ENCODE peak calls at places on chromosomes 3 and 15, in four cellular contexts. E, R, F and K are unnamed samples.

GRCh38 chr3:43173949-43174348 is 68.1 kb upstream of the POMGNT2 start:
- DNase-seq in F (no peak), E (no peak), R (no peak), K (no peak)

GRCh38 chr3:37173806-37174205 is 576 bp downstream of the LRRFIP2 start:
- DNase-seq in R (no peak), F (no peak), E (no peak), K (no peak)

GRCh38 chr3:114565201-114565600 is 271.4 kb downstream of the TIGIT start:
- DNase-seq in R (no peak), E (no peak), F (no peak), K (no peak)

GRCh38 chr3:49199244-49199899 is 28.0 kb downstream of the KLHDC8B start:
- DNase-seq in E (peak), F (no peak), R (no peak), K (no peak)

GRCh38 chr15:60079210-60079609 is 75.1 kb downstream of the FOXB1 start:
- DNase-seq in E (no peak), F (no peak), R (no peak), K (no peak)

GRCh38 chr3:110343945-110344344 is 727.7 kb upstream of the NECTIN3 start:
- DNase-seq in F (no peak), E (no peak), R (peak), K (no peak)

GRCh38 chr15:89352476-89352875 is 17.9 kb upstream of the POLG start:
- DNase-seq in R (no peak), F (no peak), E (no peak), K (no peak)

GRCh38 chr15:43150171-43150929 is 17.0 kb downstream of the TMEM62 start:
- DNase-seq in R (no peak), F (no peak), E (no peak), K (no peak)

GRCh38 chr3:155323063-155323666 is 29.7 kb upstream of the STRIT1 start:
- DNase-seq in F (peak), R (peak), E (peak), K (peak)

GRCh38 chr3:11944052-11944673 is 60.0 kb upstream of the SYN2 start:
- DNase-seq in F (peak), E (peak), R (peak), K (peak)

GRCh38 chr3:4981160-4981687 is 2.0 kb downstream of the BHLHE40 start:
- DNase-seq in R (no peak), E (no peak), F (no peak), K (peak)

GRCh38 chr3:12289562-12289961 is 692 bp downstream of the PPARG start:
- DNase-seq in R (no peak), F (no peak), E (no peak), K (no peak)

GRCh38 chr15:76158815-76159214 is 99.0 kb downstream of the TMEM266 start:
- DNase-seq in R (no peak), F (no peak), E (no peak), K (no peak)

DNA sequence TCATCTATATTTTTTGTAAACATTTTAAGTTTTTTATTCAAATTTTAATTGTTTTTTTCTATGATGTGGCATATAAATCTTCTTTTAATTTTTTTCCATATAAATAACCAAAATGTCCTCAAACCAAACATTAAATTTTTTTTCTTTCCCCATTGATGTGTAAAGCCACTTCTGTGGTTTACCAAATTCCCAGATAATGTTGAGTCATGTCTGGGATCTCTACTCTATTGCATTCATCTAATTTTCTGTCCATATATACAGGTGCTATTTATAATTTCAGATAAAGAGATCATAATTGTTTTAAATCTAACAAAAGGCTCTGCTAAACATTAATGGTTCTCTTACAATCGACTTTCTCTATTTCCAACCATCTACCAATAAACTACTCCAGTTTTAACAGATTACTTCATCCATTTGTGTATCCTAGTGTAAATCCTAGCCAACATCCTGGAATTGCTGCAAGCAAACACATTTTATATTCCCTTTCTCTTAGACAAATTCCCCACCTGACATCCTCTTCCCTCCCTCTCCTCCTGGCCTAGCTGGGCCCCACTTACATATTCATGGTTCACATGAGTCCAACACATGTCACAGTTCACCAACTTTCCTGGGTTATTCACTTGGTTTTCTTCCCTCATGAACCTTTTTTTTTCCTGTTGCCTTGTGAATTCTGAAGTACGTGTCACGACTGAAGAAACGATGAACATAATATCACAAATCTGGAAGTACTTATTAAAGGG is 368.1 kb upstream of the AGTR1 start:
- DNase-seq in R (no peak), E (no peak), F (no peak), K (no peak)
- TF ChIP-seq GABPA in R (no peak), E (no peak), F (no peak), K (no peak)

DNA sequence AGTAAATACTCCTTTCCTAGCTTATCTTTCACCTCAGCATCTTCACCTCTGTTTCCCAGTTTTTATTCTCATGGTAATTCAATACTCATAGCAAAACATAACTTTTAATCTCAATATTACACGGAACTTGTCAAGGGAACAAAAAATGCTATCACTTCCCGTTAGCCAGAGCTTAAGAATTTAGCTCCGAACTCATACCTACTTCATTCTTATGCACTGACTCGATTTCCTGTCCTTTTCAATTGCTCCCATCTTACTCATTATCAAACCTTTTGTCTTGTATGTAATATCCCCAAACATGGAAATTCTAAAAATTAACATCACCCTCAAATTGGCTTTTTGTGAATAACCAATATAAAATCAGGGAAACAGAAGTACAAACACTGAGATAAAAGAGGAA is 28.2 kb downstream of the MYEF2 start:
- DNase-seq in R (no peak), E (no peak), F (no peak), K (no peak)
- TF ChIP-seq GABPA in R (no peak), E (no peak), F (no peak), K (no peak)

GRCh38 chr15:85763157-85763556 is 31.6 kb downstream of the KLHL25 start:
- DNase-seq in F (no peak), E (no peak), R (no peak), K (no peak)
- TF ChIP-seq GABPA in F (no peak), E (no peak), R (no peak), K (no peak)

DNA sequence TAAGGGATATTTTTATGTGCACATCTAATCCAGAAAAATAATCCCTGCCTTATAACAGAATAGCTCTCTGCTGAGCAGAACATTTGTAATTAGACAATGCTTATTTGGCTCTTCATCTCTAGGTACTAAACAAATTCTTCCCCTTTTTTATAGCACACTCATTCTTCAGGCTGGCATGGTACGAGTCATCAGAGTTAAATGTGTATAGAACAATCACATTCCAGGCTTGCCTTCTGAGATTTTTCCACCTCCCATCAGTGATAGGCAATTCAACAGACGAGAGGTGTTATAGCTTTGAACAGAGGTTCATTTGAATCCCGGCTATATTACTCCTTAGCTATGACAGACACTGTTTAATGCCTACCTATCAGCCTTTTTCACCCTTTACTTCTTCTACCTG is 21.4 kb upstream of the SPPL2A start:
- DNase-seq in F (no peak), E (no peak), R (no peak), K (no peak)
- TF ChIP-seq GABPA in F (no peak), E (no peak), R (no peak), K (no peak)

GRCh38 chr3:171490901-171491300 is 30.7 kb upstream of the TNIK start:
- DNase-seq in E (no peak), R (no peak), F (no peak), K (no peak)

GRCh38 chr3:171488479-171488878 is 28.3 kb upstream of the TNIK start:
- DNase-seq in F (no peak), R (no peak), E (no peak), K (no peak)

GRCh38 chr3:171494457-171495109 is 34.4 kb upstream of the TNIK start:
- DNase-seq in E (no peak), F (no peak), R (no peak), K (no peak)

GRCh38 chr3:171489348-171489747 is 29.1 kb upstream of the TNIK start:
- DNase-seq in F (no peak), E (no peak), R (no peak), K (no peak)

DNA sequence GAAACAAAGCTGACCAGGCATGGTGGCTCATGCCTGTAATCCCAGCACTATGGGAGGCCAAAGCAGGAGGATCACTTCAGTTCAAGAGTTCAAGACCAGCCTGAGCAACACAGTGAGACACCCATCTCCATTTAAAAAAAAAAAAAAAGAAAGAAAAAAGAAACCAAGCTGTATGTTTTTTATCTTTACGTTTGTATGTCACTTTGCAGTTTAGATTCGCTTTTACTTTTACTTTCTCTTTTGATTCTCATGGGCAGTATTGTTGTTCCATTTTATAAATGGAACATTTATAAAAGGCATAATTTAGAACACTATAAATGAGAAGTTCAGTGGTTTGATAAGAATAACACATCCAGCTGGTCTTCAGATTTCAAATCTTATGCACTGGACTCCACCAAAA is 31.2 kb upstream of the TNIK start:
- DNase-seq in R (no peak), E (no peak), F (no peak), K (no peak)
- TF ChIP-seq GABPA in R (no peak), E (no peak), F (no peak), K (no peak)

DNA sequence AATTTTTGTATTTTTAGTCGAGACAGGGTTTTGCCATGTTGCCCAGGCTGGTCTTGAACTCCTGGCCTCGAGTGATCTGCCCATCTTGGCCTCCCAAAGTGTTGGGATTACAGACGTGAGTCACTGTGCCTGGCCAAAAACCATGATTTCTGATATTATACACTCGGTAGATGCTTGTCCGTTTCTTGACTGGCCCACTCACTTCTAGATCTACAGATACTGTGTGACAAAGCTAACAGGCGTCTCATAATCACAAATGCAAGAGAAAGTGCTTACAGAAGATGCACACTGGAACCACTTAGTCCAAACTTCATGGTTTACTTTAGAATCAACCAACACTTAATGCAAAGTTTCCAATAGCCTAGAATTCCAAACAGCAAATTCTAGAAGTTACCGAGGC is 8.4 kb downstream of the PROK2 start:
- DNase-seq in E (no peak), R (no peak), F (no peak), K (no peak)
- TF ChIP-seq GABPA in E (no peak), R (no peak), F (no peak), K (no peak)

GRCh38 chr3:25597535-25598101 is 67.1 kb downstream of the TOP2B start:
- DNase-seq in F (no peak), R (no peak), E (no peak), K (no peak)

GRCh38 chr3:25589783-25590258 is 74.9 kb downstream of the TOP2B start:
- DNase-seq in R (no peak), F (no peak), E (no peak), K (no peak)

GRCh38 chr3:25589104-25589782 is 75.5 kb downstream of the TOP2B start:
- DNase-seq in F (no peak), R (no peak), E (no peak), K (no peak)

GRCh38 chr3:25592510-25592968 is 72.2 kb downstream of the TOP2B start:
- DNase-seq in E (no peak), R (peak), F (no peak), K (no peak)

GRCh38 chr3:25594007-25594502 is 70.7 kb downstream of the TOP2B start:
- DNase-seq in E (peak), R (peak), F (no peak), K (no peak)
- TF ChIP-seq GABPA in E (no peak), R (no peak), F (no peak), K (no peak)

GRCh38 chr15:73809728-73810501 is 56.8 kb upstream of the INSYN1 start:
- DNase-seq in F (no peak), R (no peak), E (peak), K (no peak)
- TF ChIP-seq GABPA in F (no peak), R (no peak), E (no peak), K (no peak)